ENCODE peak calls at places on chromosomes 3 and 15, in four cellular contexts. B is neural crest cell, L is B cell, H is nephron progenitor cell. R is an unnamed sample.

GRCh38 chr15:34821907-34822306 is 26.6 kb upstream of the ACTC1 start:
- DNase-seq in B (no peak), L (no peak), H (no peak), R (no peak)

GRCh38 chr3:134846943-134847342 is 51.9 kb downstream of the EPHB1 start:
- DNase-seq in B (no peak), L (no peak), H (peak; percentile 49), R (no peak)

GRCh38 chr3:150890831-150891230 is 14.4 kb downstream of the MINDY4B start:
- DNase-seq in B (no peak), L (no peak), H (no peak), R (no peak)

GRCh38 chr3:64796597-64796996 is 108.8 kb upstream of the ADAMTS9 start:
- DNase-seq in B (no peak), L (no peak), H (no peak), R (no peak)

GRCh38 chr3:178845446-178846118 is 226.0 kb downstream of the ZMAT3 start:
- DNase-seq in B (no peak), L (no peak), H (no peak), R (no peak)

GRCh38 chr15:67547836-67548531 is 5.5 kb downstream of the MAP2K5 start:
- DNase-seq in B (no peak), L (no peak), H (no peak), R (no peak)

GRCh38 chr15:59329570-59330350 is 42.9 kb downstream of the MYO1E start:
- DNase-seq in B (no peak), L (no peak), H (no peak), R (no peak)

GRCh38 chr3:45362768-45363167 is 25.6 kb upstream of the LARS2 start:
- DNase-seq in B (no peak), L (no peak), H (no peak), R (no peak)

GRCh38 chr3:57856675-57857074 is 100.6 kb downstream of the SLMAP start:
- DNase-seq in B (no peak), L (peak; percentile 10), H (no peak), R (no peak)

GRCh38 chr15:36766449-36766848 is 187.0 kb downstream of the CDIN1 start:
- DNase-seq in B (no peak), L (no peak), H (no peak), R (no peak)

GRCh38 chr15:51731549-51732267 is 5.7 kb downstream of the LYSMD2 start:
- DNase-seq in B (no peak), L (peak; percentile 81), H (no peak), R (no peak)

GRCh38 chr3:29759443-29760033 is 478.7 kb downstream of the RBMS3 start:
- DNase-seq in B (no peak), L (no peak), H (no peak), R (no peak)

GRCh38 chr3:60282840-60283239 is 968.4 kb downstream of the FHIT start:
- DNase-seq in B (no peak), L (no peak), H (no peak), R (no peak)

GRCh38 chr3:35565048-35565447 is 74.3 kb upstream of the ARPP21 start:
- DNase-seq in B (no peak), L (no peak), H (no peak), R (no peak)

GRCh38 chr15:32113224-32113623 is 82.9 kb downstream of the CHRNA7 start:
- DNase-seq in B (no peak), L (no peak), H (no peak), R (no peak)

GRCh38 chr3:44365952-44366351 is 27.4 kb downstream of the TCAIM start:
- DNase-seq in B (no peak), L (no peak), H (no peak), R (no peak)

GRCh38 chr3:14663396-14663795 is 11.5 kb upstream of the C3orf20 start:
- DNase-seq in B (no peak), L (no peak), H (no peak), R (no peak)

GRCh38 chr15:57255751-57256150 is 120.6 kb upstream of the CGNL1 start:
- DNase-seq in B (no peak), L (no peak), H (no peak), R (no peak)

GRCh38 chr15:91853968-91854943 is 748 bp downstream of the SLCO3A1 start:
- DNase-seq in B (peak; percentile 35), L (peak; percentile 19), H (peak; percentile 67), R (peak; percentile 70)
- TF ChIP-seq CTCF in B (peak; percentile 33), L (no peak), H (no peak), R (no peak)

DNA sequence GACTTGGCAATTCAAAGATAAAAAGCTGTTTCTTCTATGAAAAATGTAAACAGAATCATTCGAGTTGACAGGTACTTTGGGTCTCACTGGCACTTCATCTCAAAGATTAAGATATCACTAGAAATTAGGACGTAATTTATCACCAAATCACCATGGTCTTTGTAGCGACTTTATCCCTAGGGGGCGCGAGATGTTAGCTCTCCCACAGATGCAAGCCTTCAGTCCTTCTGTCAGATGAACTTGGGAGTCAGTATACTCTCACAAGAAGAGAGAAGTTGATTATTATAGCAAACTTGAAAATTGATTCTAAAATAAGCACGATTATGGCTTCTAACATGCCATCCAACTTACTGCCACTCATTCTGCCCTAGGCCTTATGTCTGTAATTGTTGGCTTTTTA is 150.3 kb downstream of the ALCAM start:
- DNase-seq in B (no peak), L (no peak), H (peak; percentile 5), R (peak; percentile 20)
- TF ChIP-seq CTCF in B (peak; percentile 20), L (no peak), H (peak; percentile 23), R (peak; percentile 25)

GRCh38 chr3:27883266-27883665 is 161.1 kb upstream of the EOMES start:
- DNase-seq in B (no peak), L (no peak), H (no peak), R (no peak)
- TF ChIP-seq CTCF in B (no peak), L (no peak), H (no peak), R (no peak)

GRCh38 chr3:49930922-49931321 is 1.3 kb upstream of the MON1A start:
- DNase-seq in B (no peak), L (no peak), H (peak; percentile 47), R (peak; percentile 30)
- TF ChIP-seq CTCF in B (no peak), L (no peak), H (no peak), R (no peak)

GRCh38 chr3:155012584-155012983 is 67.5 kb upstream of the MME start:
- DNase-seq in B (no peak), L (no peak), H (no peak), R (no peak)
- TF ChIP-seq CTCF in B (no peak), L (no peak), H (no peak), R (no peak)

GRCh38 chr15:69749274-69749673 is 296.7 kb downstream of the RPLP1 start:
- DNase-seq in B (no peak), L (no peak), H (no peak), R (no peak)

GRCh38 chr15:69751147-69751546 is 298.5 kb downstream of the RPLP1 start:
- DNase-seq in B (no peak), L (no peak), H (no peak), R (no peak)

GRCh38 chr15:69749797-69750196 is 297.2 kb downstream of the RPLP1 start:
- DNase-seq in B (no peak), L (no peak), H (no peak), R (no peak)

GRCh38 chr15:69751575-69751974 is 299.0 kb downstream of the RPLP1 start:
- DNase-seq in B (no peak), L (no peak), H (peak; percentile 49), R (no peak)

GRCh38 chr15:69750253-69750652 is 297.6 kb downstream of the RPLP1 start:
- DNase-seq in B (no peak), L (no peak), H (no peak), R (no peak)
- TF ChIP-seq CTCF in B (no peak), L (no peak), H (no peak), R (no peak)

DNA sequence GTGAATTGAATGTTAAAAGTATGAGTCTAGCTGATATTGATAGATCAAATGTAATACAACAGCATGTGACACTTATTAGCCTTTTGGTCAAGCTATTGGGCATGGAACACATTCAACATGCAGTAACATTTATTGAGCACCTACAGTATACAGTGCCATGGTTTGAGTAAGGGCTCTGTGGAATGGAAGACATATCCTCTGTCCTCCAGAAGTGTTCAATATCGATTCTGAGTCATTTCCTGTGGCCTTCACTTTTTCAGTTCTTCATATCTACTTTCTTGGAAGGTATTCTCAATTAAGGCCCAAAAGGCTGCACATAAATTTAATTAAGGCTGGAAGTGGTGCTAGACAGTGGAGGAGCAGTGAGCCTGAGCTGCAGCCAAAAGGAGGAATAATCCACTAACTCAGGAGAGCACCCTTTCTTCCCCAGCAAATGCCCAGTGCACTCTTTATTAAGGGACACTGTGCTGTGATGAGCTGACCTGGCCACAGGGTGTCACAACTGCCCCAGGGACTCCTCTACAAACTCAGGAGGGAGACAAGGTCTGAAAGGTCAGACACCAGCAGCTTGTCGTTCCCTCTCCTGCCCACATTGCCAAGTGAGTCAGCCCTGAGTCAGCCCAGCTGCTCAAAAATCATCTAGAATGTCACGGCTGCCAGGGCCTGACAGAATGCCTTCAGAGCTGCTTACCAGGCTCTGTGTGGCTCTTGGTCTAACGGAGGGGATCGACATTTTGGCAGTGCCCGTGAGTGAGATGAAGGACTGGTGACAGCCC is 544.8 kb downstream of the AGBL1 start:
- DNase-seq in B (peak; percentile 14), L (no peak), H (peak; percentile 53), R (peak; percentile 71)
- TF ChIP-seq CTCF in B (peak; percentile 61), L (no peak), H (peak; percentile 54), R (peak; percentile 48)

DNA sequence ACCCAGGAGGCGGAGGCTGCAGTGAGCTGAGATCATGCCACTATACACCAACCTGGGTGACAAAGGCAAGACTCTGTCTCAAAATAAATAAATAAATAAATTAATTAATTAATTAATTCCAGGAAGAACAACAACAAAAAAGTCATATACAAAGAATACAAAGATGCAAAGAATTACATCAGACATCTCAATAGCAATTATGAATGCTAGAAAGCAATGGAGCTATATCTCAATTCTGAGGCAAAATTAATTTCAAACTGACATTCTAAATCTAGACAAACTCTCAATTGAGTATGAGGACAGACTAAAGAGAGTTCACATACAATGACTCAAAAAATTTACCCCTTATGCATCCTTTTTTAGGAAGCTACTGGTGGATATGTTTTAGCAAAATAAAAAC is 69.6 kb upstream of the CTNNB1 start:
- DNase-seq in B (no peak), L (no peak), H (no peak), R (no peak)
- TF ChIP-seq CTCF in B (no peak), L (no peak), H (no peak), R (no peak)